ENCODE peak calls at places on chromosomes 6 and 20, in eight cellular contexts. E, M, N, R, G, Y, V and W are unnamed samples.

GRCh38 chr6:76876922-76877553 is 586.3 kb downstream of the HTR1B start:
- DNase-seq in G (no peak), M (peak), E (no peak), Y (peak), V (no peak), R (peak), N (no peak), W (peak)

GRCh38 chr6:36463686-36464085 is 20.9 kb downstream of the KCTD20 start:
- DNase-seq in V (no peak), E (no peak), R (no peak), G (no peak), M (peak), N (no peak), Y (no peak), W (no peak)

GRCh38 chr20:31897541-31897940 is 27.1 kb downstream of the TTLL9 start:
- DNase-seq in N (no peak), M (no peak), G (no peak), E (no peak), V (no peak), R (no peak), Y (no peak), W (no peak)

GRCh38 chr6:19369770-19370169 is 467.4 kb upstream of the ID4 start:
- DNase-seq in M (no peak), V (no peak), G (no peak), Y (no peak), E (no peak), N (no peak), R (no peak), W (no peak)

GRCh38 chr6:13787146-13787545 is 27.2 kb downstream of the MCUR1 start:
- DNase-seq in Y (no peak), V (no peak), E (no peak), R (no peak), G (no peak), N (no peak), M (peak), W (no peak)

GRCh38 chr20:51265366-51265765 is 242.5 kb upstream of the KCNG1 start:
- DNase-seq in Y (no peak), M (no peak), N (no peak), E (no peak), V (no peak), R (no peak), G (no peak), W (no peak)

GRCh38 chr20:33061626-33062025 is 7.9 kb downstream of the BPIFB3 start:
- DNase-seq in V (no peak), N (no peak), E (no peak), Y (no peak), M (no peak), G (no peak), R (no peak), W (no peak)

GRCh38 chr6:16238658-16239089 is 287 bp downstream of the GMPR start:
- DNase-seq in E (no peak), N (no peak), R (no peak), M (no peak), V (no peak), Y (no peak), G (no peak), W (peak)

GRCh38 chr6:53437557-53438202 is 88.9 kb upstream of the ELOVL5 start:
- DNase-seq in N (no peak), G (peak), Y (peak), R (peak), E (no peak), M (peak), V (no peak), W (peak)

GRCh38 chr20:20824924-20825584 is 112.6 kb upstream of the RALGAPA2 start:
- DNase-seq in N (no peak), E (peak), Y (peak), G (peak), R (peak), V (no peak), M (peak), W (peak)

GRCh38 chr6:169250660-169251059 is 3.0 kb downstream of the THBS2 start:
- DNase-seq in V (no peak), N (no peak), M (peak), E (peak), G (no peak), R (no peak), Y (no peak), W (no peak)

GRCh38 chr20:47666304-47666703 is 119.0 kb downstream of the SULF2 start:
- DNase-seq in N (no peak), E (no peak), G (no peak), Y (no peak), V (no peak), R (no peak), M (no peak), W (no peak)

GRCh38 chr6:87210979-87211378 is 55.6 kb downstream of the ZNF292 start:
- DNase-seq in Y (no peak), E (no peak), G (peak), R (no peak), V (no peak), M (peak), N (no peak), W (no peak)

GRCh38 chr6:132298344-132298949 is 102.8 kb downstream of the MOXD1 start:
- DNase-seq in M (peak), R (peak), E (no peak), N (no peak), V (no peak), G (peak), Y (peak), W (peak)

GRCh38 chr20:50467618-50468373 is 42.4 kb upstream of the PTPN1 start:
- DNase-seq in V (no peak), M (peak), N (no peak), Y (peak), G (no peak), E (no peak), R (peak), W (peak)

GRCh38 chr6:124679392-124679791 is 282.8 kb upstream of the RNF217 start:
- DNase-seq in R (no peak), V (no peak), Y (no peak), M (peak), G (no peak), E (no peak), N (no peak), W (no peak)

GRCh38 chr6:44967481-44967880 is 360.6 kb upstream of the RUNX2 start:
- DNase-seq in R (no peak), M (peak), G (no peak), Y (no peak), V (no peak), N (no peak), E (no peak), W (no peak)

GRCh38 chr20:50320910-50321796 is 130.5 kb downstream of the CEBPB start:
- DNase-seq in G (no peak), E (peak), Y (no peak), N (no peak), M (peak), R (peak), V (no peak), W (peak)

GRCh38 chr6:108872001-108872974 is 24.1 kb downstream of the ARMC2 start:
- DNase-seq in V (no peak), N (no peak), G (no peak), M (no peak), Y (peak), R (no peak), E (no peak), W (no peak)

GRCh38 chr20:37235065-37235464 is 26.5 kb downstream of the GHRH start:
- DNase-seq in E (no peak), Y (peak), G (no peak), R (no peak), M (no peak), N (no peak), V (no peak), W (no peak)

GRCh38 chr20:53621482-53622246 is 28.0 kb upstream of the ZNF217 start:
- DNase-seq in M (peak), R (no peak), Y (peak), G (no peak), N (no peak), E (peak), V (no peak), W (peak)

GRCh38 chr20:53872561-53873248 is 197.7 kb downstream of the BCAS1 start:
- DNase-seq in E (no peak), Y (peak), G (peak), M (peak), N (no peak), V (no peak), R (no peak), W (no peak)

GRCh38 chr6:31139599-31139998 is 733 bp upstream of the PSORS1C2 start:
- DNase-seq in E (no peak), Y (no peak), M (peak), G (no peak), V (no peak), N (no peak), R (peak), W (no peak)

GRCh38 chr20:58622671-58623578 is 28.2 kb upstream of the STX16 start:
- DNase-seq in N (no peak), V (no peak), Y (no peak), E (no peak), M (peak), G (no peak), R (no peak), W (no peak)

GRCh38 chr6:109260126-109260525 is 122.1 kb downstream of the CD164 start:
- DNase-seq in M (peak), N (no peak), G (no peak), V (no peak), R (no peak), Y (no peak), E (no peak), W (no peak)

GRCh38 chr20:9147553-9148024 is 78.7 kb downstream of the PLCB4 start:
- DNase-seq in V (no peak), M (peak), R (no peak), E (no peak), Y (no peak), G (no peak), N (no peak), W (peak)

GRCh38 chr20:53874706-53875105 is 195.7 kb downstream of the BCAS1 start:
- DNase-seq in N (no peak), Y (no peak), E (no peak), R (no peak), V (no peak), G (no peak), M (no peak), W (no peak)

GRCh38 chr20:3990741-3991140 is 24.6 kb downstream of the RNF24 start:
- DNase-seq in E (no peak), Y (no peak), R (no peak), M (no peak), V (no peak), G (no peak), N (no peak), W (no peak)

GRCh38 chr6:1449896-1450295 is 60.5 kb downstream of the FOXF2 start:
- DNase-seq in E (no peak), M (no peak), Y (no peak), V (no peak), N (no peak), G (no peak), R (no peak), W (no peak)